ENCODE peak calls at places on chromosomes 5 and 9, in four cellular contexts. P is WTC11, B is fibroblast of the aortic adventitia, K is AG10803. D is an unnamed sample.

GRCh38 chr5:95730011-95730700 is 980 bp upstream of the RHOBTB3 start:
- DNase-seq in K (no peak), P (no peak), B (no peak), D (no peak)

GRCh38 chr5:1655496-1656270 is 131.9 kb upstream of the LPCAT1 start:
- DNase-seq in B (no peak), P (no peak), K (no peak), D (no peak)

GRCh38 chr5:171418982-171419662 is at the start of gene FGF18:
- DNase-seq in P (peak; percentile 76), B (peak; percentile 51), K (peak; percentile 28), D (peak; percentile 54)

GRCh38 chr9:22244141-22245011 is 202.2 kb upstream of the DMRTA1 start:
- DNase-seq in P (peak; percentile 55), B (peak; percentile 73), K (peak; percentile 67), D (peak; percentile 39)

GRCh38 chr5:53052499-53052898 is 57.1 kb downstream of the MOCS2 start:
- DNase-seq in P (no peak), K (peak; percentile 67), B (peak; percentile 35), D (no peak)

GRCh38 chr5:127176769-127177168 is 103.5 kb upstream of the C5orf63 start:
- DNase-seq in K (no peak), B (peak; percentile 2), P (no peak), D (no peak)

GRCh38 chr5:172827843-172828242 is 6.2 kb upstream of the ERGIC1 start:
- DNase-seq in K (no peak), P (no peak), B (no peak), D (no peak)

GRCh38 chr9:105865315-105865714 is 171.0 kb downstream of the TMEM38B start:
- DNase-seq in B (no peak), K (no peak), P (no peak), D (no peak)

GRCh38 chr5:79413112-79413511 is 100.8 kb downstream of the HOMER1 start:
- DNase-seq in P (no peak), B (no peak), K (no peak), D (no peak)

GRCh38 chr9:108815156-108815555 is 40.6 kb downstream of the ACTL7B start:
- DNase-seq in B (no peak), P (no peak), K (no peak), D (no peak)

GRCh38 chr9:125110464-125110863 is 32.9 kb downstream of the SCAI start:
- DNase-seq in B (no peak), P (no peak), K (no peak), D (no peak)

GRCh38 chr5:126450388-126450787 is 27.2 kb downstream of the GRAMD2B start:
- DNase-seq in B (no peak), K (no peak), P (no peak), D (no peak)

GRCh38 chr5:163594951-163595350 is 89.5 kb downstream of the MAT2B start:
- DNase-seq in B (no peak), P (no peak), K (no peak), D (no peak)

GRCh38 chr9:29456940-29457339 is 1883.7 kb upstream of the C9orf72 start:
- DNase-seq in P (no peak), B (peak; percentile 86), K (no peak), D (peak; percentile 66)

GRCh38 chr5:110439280-110439679 is 287.2 kb downstream of the TMEM232 start:
- DNase-seq in B (no peak), P (no peak), K (no peak), D (no peak)

GRCh38 chr9:70519912-70520724 is 105.7 kb upstream of the KLF9 start:
- DNase-seq in B (no peak), K (no peak), P (no peak), D (no peak)

GRCh38 chr5:141039061-141039460 is 12.1 kb upstream of the PCDHB1 start:
- DNase-seq in K (no peak), P (no peak), B (no peak), D (no peak)

GRCh38 chr5:59685806-59686205 is 207.7 kb downstream of the PDE4D start:
- DNase-seq in K (peak; percentile 65), B (no peak), P (no peak), D (no peak)
- TF ChIP-seq CTCF in K (no peak), B (no peak), P (no peak), D (no peak)

DNA sequence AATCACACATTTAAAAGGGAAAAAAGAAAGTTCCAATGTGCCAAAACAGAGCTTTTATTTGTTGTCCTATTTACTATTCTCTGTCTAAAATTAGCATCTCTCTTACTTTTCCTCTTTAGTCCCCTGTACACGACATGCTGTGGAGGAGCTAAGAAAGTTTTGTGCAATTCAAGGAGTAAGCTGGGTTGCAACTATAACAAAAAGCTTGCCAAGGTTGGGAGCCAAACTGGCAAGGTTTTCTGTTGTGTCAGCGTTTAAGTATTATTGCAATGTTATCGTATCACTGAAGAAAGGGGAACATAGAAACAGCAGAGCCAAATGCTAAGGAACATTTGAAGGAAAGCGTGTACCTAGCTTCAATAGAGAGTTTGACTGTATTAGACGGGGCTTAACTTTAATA is 680.8 kb downstream of the CETN3 start:
- DNase-seq in P (no peak), B (peak; percentile 95), K (peak; percentile 72), D (no peak)
- TF ChIP-seq CTCF in P (no peak), B (no peak), K (no peak), D (no peak)

GRCh38 chr5:66830636-66831035 is 234.4 kb downstream of the MAST4 start:
- DNase-seq in B (peak; percentile 11), P (no peak), K (no peak), D (no peak)
- TF ChIP-seq CTCF in B (peak; percentile 16), P (no peak), K (peak; percentile 31), D (peak; percentile 55)

DNA sequence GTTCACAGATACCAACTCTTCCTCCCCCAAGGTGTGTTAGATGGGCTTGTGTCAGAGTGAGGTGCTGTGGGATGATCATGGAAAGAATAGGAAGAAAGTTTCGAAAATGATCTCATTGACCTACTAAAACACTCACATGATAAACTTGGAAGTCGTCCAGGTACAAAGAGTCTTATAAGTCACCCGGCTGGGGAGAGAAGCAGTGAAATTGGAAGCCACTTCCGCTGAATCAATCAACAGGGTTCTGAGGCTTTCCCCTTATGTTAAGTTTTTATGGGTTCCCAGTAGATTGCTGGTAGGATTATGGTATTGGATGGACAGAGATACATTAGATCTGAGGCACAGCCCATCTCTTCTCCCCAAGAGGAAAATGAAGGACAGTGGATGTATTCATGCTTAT is 218.8 kb upstream of the MSX2 start:
- DNase-seq in P (no peak), K (no peak), B (peak; percentile 4), D (no peak)
- TF ChIP-seq CTCF in P (no peak), K (no peak), B (no peak), D (no peak)

GRCh38 chr9:114590328-114590727 is 2.8 kb downstream of the ATP6V1G1 start:
- DNase-seq in B (no peak), K (no peak), P (no peak), D (no peak)
- TF ChIP-seq CTCF in B (no peak), K (no peak), P (no peak), D (no peak)

DNA sequence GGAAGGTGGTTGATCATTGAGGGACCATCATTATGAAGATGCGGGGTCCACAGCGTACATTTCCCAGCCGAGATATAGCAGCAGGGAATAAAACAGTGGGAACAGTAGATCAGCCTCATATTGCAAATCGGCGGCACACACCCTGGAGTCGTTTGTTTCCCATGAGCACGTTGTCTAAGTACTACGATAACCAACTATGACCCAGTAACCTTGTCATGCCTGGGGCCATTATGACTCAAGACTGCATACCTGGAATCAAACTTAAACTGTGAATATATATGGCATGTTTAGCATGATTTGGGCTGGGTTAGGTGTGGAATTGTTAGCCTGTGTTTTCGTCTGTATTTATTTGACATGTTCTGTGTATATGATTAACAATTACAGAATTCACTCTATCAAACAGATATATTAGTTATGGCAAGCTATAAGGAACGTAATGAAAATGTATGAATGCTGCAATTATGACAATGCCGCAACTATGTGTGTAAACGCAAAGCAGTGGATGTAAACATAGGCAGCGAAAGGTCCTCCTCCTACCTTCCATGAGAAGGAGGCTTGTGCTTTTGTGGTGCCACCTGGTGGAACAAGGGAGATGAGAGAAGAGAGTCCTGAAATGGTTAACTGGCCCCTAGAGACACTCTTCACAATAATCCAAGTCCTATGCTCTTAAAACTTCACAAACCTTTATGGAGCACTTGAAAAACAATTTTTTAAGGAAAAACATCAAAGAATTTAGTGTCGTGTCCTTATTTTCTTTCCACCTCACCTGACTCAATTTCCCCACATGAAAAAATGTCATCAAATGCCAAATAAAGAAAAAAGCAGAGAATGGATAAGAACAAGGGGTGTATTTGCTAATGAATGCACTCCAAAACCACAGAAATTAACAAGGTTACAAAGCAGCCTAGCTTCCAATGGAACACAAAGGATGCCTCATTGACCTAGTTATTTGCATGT is 47.1 kb downstream of the SEMA5A start:
- DNase-seq in B (peak; percentile 20), P (peak; percentile 54), K (no peak), D (peak; percentile 17)
- TF ChIP-seq CTCF in B (peak; percentile 15), P (no peak), K (peak; percentile 32), D (peak; percentile 79)

DNA sequence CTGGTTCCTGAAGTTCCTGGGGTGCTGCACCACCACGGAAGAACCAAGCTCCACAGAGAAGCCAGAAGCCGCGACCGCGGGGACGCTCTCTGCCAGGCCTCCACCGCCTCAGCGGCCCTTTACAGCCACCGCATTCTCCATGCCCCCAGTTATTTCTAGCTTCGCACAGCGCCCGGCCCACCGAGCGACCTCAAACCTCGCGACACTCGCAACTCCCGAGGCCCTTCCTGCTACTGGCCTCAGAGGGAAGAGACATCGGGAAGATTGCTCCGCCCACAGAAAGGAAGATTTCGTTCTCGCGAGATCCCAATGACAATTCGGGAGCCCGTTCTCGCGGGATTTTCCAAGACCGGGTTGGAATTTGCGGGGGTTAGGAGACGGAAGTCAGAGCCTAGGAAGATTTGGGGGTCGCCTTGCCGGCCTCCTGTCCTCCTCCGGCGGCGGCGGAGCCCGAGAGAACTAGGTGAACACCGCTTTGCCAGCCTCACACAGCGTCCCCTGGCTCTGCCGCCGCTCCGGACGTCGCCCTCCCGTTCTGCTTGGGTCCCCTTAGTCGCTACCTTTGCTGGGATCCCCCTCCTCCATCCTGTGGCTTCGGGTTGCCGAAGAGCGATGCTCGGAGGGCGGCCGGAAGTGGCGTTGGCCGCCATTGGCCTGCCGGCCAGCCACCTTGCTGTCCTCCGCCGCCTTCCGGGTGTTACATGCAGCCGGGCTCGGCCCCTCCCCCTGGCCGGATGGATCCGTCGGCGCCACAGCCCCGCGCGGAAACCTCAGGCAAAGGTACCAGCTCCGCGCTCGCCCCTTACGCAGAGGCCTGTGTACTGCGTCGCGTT is at the start of gene ERCC6L2:
- DNase-seq in B (peak; percentile 99), K (peak; percentile 97), P (peak; percentile 96), D (peak; percentile 98)
- TF ChIP-seq CTCF in B (peak; percentile 4), K (no peak), P (no peak), D (peak; percentile 19)

DNA sequence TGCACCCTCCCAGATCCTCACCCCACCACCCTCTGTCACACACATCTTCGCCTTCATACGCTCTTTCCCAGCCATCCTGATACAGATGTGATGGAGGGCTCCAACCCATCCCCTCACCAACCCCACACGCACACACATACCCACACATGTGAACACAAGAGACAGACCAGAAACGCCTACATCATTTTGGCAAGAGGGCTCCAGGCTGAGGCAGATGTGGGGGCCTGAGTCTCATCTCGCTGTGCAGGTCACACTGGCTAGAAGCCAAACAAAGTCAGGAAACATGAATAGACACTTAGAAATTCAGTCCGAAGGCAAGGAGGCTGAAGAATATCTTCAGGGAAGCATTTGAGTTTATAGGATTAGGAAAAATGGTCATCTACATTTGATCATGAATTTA is 6.2 kb downstream of the PRDM12 start:
- DNase-seq in K (no peak), P (no peak), B (no peak), D (no peak)
- TF ChIP-seq CTCF in K (no peak), P (no peak), B (no peak), D (no peak)

GRCh38 chr5:72325566-72326297 is 5.6 kb downstream of the PTCD2 start:
- DNase-seq in K (peak; percentile 81), P (no peak), B (peak; percentile 87), D (peak; percentile 76)
- TF ChIP-seq CTCF in K (no peak), P (no peak), B (no peak), D (no peak)